ENCODE peak calls at places on chromosomes 13 and 19, in six cellular contexts. One of them, this sample, is unnamed.

GRCh38 chr19:38417544-38418506 is 8.2 kb downstream of the RASGRP4 start:
- DNase-seq in glutamatergic neuron: peak; percentile 74
- DNase-seq in NCI-H187: no peak
- DNase-seq in hippocampal formation: no peak
- DNase-seq in iris pigment epithelial cell: no peak
- DNase-seq in activated T-helper 2 cell treated with anti-CD3 and anti-CD28 coated beads, Interferon-gamma antibody, Interleukin-2, Interleukin-4, amounts not matched to agents 10 μg/mL and 5 μg/mL and 100 μg/mL, durations not matched to agents 14 hours and 24 hours and 36 hours: peak; percentile 67
- DNase-seq in this sample: no peak

GRCh38 chr13:46936525-46936924 is 39.7 kb upstream of the HTR2A start:
- DNase-seq in glutamatergic neuron: no peak
- DNase-seq in NCI-H187: no peak
- DNase-seq in hippocampal formation: no peak
- DNase-seq in iris pigment epithelial cell: no peak
- DNase-seq in activated T-helper 2 cell treated with anti-CD3 and anti-CD28 coated beads, Interferon-gamma antibody, Interleukin-2, Interleukin-4, amounts not matched to agents 10 μg/mL and 5 μg/mL and 100 μg/mL, durations not matched to agents 14 hours and 24 hours and 36 hours: no peak
- DNase-seq in this sample: no peak

GRCh38 chr19:42455621-42456081 is 12.9 kb upstream of the CXCL17 start:
- DNase-seq in glutamatergic neuron: no peak
- DNase-seq in NCI-H187: no peak
- DNase-seq in hippocampal formation: no peak
- DNase-seq in iris pigment epithelial cell: no peak
- DNase-seq in activated T-helper 2 cell treated with anti-CD3 and anti-CD28 coated beads, Interferon-gamma antibody, Interleukin-2, Interleukin-4, amounts not matched to agents 10 μg/mL and 5 μg/mL and 100 μg/mL, durations not matched to agents 14 hours and 24 hours and 36 hours: no peak
- DNase-seq in this sample: no peak

GRCh38 chr19:39188960-39189359 is 7.8 kb upstream of the NCCRP1 start:
- DNase-seq in glutamatergic neuron: no peak
- DNase-seq in NCI-H187: no peak
- DNase-seq in hippocampal formation: no peak
- DNase-seq in iris pigment epithelial cell: no peak
- DNase-seq in activated T-helper 2 cell treated with anti-CD3 and anti-CD28 coated beads, Interferon-gamma antibody, Interleukin-2, Interleukin-4, amounts not matched to agents 10 μg/mL and 5 μg/mL and 100 μg/mL, durations not matched to agents 14 hours and 24 hours and 36 hours: no peak
- DNase-seq in this sample: no peak

GRCh38 chr13:49749852-49750251 is 42.6 kb downstream of the KPNA3 start:
- DNase-seq in glutamatergic neuron: no peak
- DNase-seq in NCI-H187: no peak
- DNase-seq in hippocampal formation: no peak
- DNase-seq in iris pigment epithelial cell: peak; percentile 10
- DNase-seq in activated T-helper 2 cell treated with anti-CD3 and anti-CD28 coated beads, Interferon-gamma antibody, Interleukin-2, Interleukin-4, amounts not matched to agents 10 μg/mL and 5 μg/mL and 100 μg/mL, durations not matched to agents 14 hours and 24 hours and 36 hours: no peak
- DNase-seq in this sample: no peak

GRCh38 chr13:59570204-59570603 is 593.5 kb downstream of the DIAPH3 start:
- DNase-seq in glutamatergic neuron: no peak
- DNase-seq in NCI-H187: no peak
- DNase-seq in hippocampal formation: no peak
- DNase-seq in iris pigment epithelial cell: no peak
- DNase-seq in activated T-helper 2 cell treated with anti-CD3 and anti-CD28 coated beads, Interferon-gamma antibody, Interleukin-2, Interleukin-4, amounts not matched to agents 10 μg/mL and 5 μg/mL and 100 μg/mL, durations not matched to agents 14 hours and 24 hours and 36 hours: no peak
- DNase-seq in this sample: no peak

GRCh38 chr19:4096049-4096892 is 27.7 kb downstream of the MAP2K2 start:
- DNase-seq in glutamatergic neuron: no peak
- DNase-seq in NCI-H187: no peak
- DNase-seq in hippocampal formation: no peak
- DNase-seq in iris pigment epithelial cell: no peak
- DNase-seq in activated T-helper 2 cell treated with anti-CD3 and anti-CD28 coated beads, Interferon-gamma antibody, Interleukin-2, Interleukin-4, amounts not matched to agents 10 μg/mL and 5 μg/mL and 100 μg/mL, durations not matched to agents 14 hours and 24 hours and 36 hours: no peak
- DNase-seq in this sample: no peak

GRCh38 chr13:34265016-34265692 is 447.2 kb downstream of the RFC3 start:
- DNase-seq in glutamatergic neuron: no peak
- DNase-seq in NCI-H187: no peak
- DNase-seq in hippocampal formation: no peak
- DNase-seq in iris pigment epithelial cell: peak; percentile 37
- DNase-seq in activated T-helper 2 cell treated with anti-CD3 and anti-CD28 coated beads, Interferon-gamma antibody, Interleukin-2, Interleukin-4, amounts not matched to agents 10 μg/mL and 5 μg/mL and 100 μg/mL, durations not matched to agents 14 hours and 24 hours and 36 hours: no peak
- DNase-seq in this sample: no peak

GRCh38 chr13:79512950-79513349 is 32.0 kb downstream of the NDFIP2 start:
- DNase-seq in glutamatergic neuron: no peak
- DNase-seq in NCI-H187: no peak
- DNase-seq in hippocampal formation: no peak
- DNase-seq in iris pigment epithelial cell: no peak
- DNase-seq in activated T-helper 2 cell treated with anti-CD3 and anti-CD28 coated beads, Interferon-gamma antibody, Interleukin-2, Interleukin-4, amounts not matched to agents 10 μg/mL and 5 μg/mL and 100 μg/mL, durations not matched to agents 14 hours and 24 hours and 36 hours: no peak
- DNase-seq in this sample: no peak

GRCh38 chr13:60701919-60702318 is 304.9 kb downstream of the TDRD3 start:
- DNase-seq in glutamatergic neuron: no peak
- DNase-seq in NCI-H187: no peak
- DNase-seq in hippocampal formation: no peak
- DNase-seq in iris pigment epithelial cell: no peak
- DNase-seq in activated T-helper 2 cell treated with anti-CD3 and anti-CD28 coated beads, Interferon-gamma antibody, Interleukin-2, Interleukin-4, amounts not matched to agents 10 μg/mL and 5 μg/mL and 100 μg/mL, durations not matched to agents 14 hours and 24 hours and 36 hours: no peak
- DNase-seq in this sample: no peak

GRCh38 chr13:50867641-50867952 is 24.1 kb upstream of the DLEU7 start:
- DNase-seq in glutamatergic neuron: no peak
- DNase-seq in NCI-H187: no peak
- DNase-seq in hippocampal formation: no peak
- DNase-seq in iris pigment epithelial cell: no peak
- DNase-seq in activated T-helper 2 cell treated with anti-CD3 and anti-CD28 coated beads, Interferon-gamma antibody, Interleukin-2, Interleukin-4, amounts not matched to agents 10 μg/mL and 5 μg/mL and 100 μg/mL, durations not matched to agents 14 hours and 24 hours and 36 hours: no peak
- DNase-seq in this sample: no peak

GRCh38 chr13:102675115-102675514 is 19.7 kb downstream of the METTL21C start:
- DNase-seq in glutamatergic neuron: no peak
- DNase-seq in NCI-H187: no peak
- DNase-seq in hippocampal formation: no peak
- DNase-seq in iris pigment epithelial cell: no peak
- DNase-seq in activated T-helper 2 cell treated with anti-CD3 and anti-CD28 coated beads, Interferon-gamma antibody, Interleukin-2, Interleukin-4, amounts not matched to agents 10 μg/mL and 5 μg/mL and 100 μg/mL, durations not matched to agents 14 hours and 24 hours and 36 hours: no peak
- DNase-seq in this sample: no peak

This sample was measured in tibial nerve.